ENCODE peak calls at places on chromosomes 6 and 20, in eight cellular contexts. E is Daoy; G is lower leg skin; M is lower lobe of right lung; W is activated CD4-positive, CD25-positive, alpha-beta regulatory T cell; S is cardiac fibroblast; A is EH; D is stimulated activated CD8-positive, alpha-beta memory T cell treated with anti-CD3 and anti-CD28 coated beads, Interleukin-15, amount 100 ng/mL, for 24 hours. I is an unnamed sample.

GRCh38 chr6:152232494-152233151 is 404.5 kb downstream of the SYNE1 start:
- DNase-seq in S (peak), A (peak), D (no peak), G (no peak), E (peak), W (no peak), M (no peak), I (no peak)

GRCh38 chr20:29326376-29327070 is 1930.9 kb upstream of the DEFB115 start:
- DNase-seq in S (no peak), G (no peak), E (no peak), D (no peak), A (no peak), W (no peak), M (no peak), I (no peak)

GRCh38 chr6:37838209-37838921 is 18.8 kb downstream of the ZFAND3 start:
- DNase-seq in S (peak), G (no peak), M (no peak), E (no peak), A (peak), D (no peak), W (no peak), I (no peak)

GRCh38 chr20:44092551-44093248 is 94.3 kb downstream of the JPH2 start:
- DNase-seq in S (peak), E (peak), M (no peak), D (no peak), G (peak), W (no peak), A (peak), I (no peak)

GRCh38 chr6:37636801-37637561 is 60.7 kb downstream of the MDGA1 start:
- DNase-seq in M (no peak), G (no peak), W (no peak), E (no peak), S (no peak), D (no peak), A (no peak), I (no peak)

GRCh38 chr6:162273986-162274385 is 453.6 kb downstream of the PRKN start:
- DNase-seq in S (no peak), M (no peak), E (no peak), W (no peak), A (no peak), D (no peak), G (no peak), I (no peak)

GRCh38 chr20:62977613-62978558 is 25.4 kb downstream of the SLC17A9 start:
- DNase-seq in D (peak), S (no peak), E (peak), G (no peak), W (peak), A (no peak), M (no peak), I (no peak)

GRCh38 chr6:131250121-131250520 is 114.9 kb downstream of the AKAP7 start:
- DNase-seq in A (peak), M (peak), G (peak), D (no peak), E (no peak), S (peak), W (no peak), I (no peak)

GRCh38 chr6:84688187-84688878 is 76.1 kb downstream of the TBX18 start:
- DNase-seq in W (no peak), E (no peak), D (no peak), G (no peak), M (no peak), S (no peak), A (peak), I (no peak)

GRCh38 chr20:43994486-43995100 is 79.9 kb downstream of the TOX2 start:
- DNase-seq in D (no peak), A (peak), M (no peak), G (peak), S (peak), W (no peak), E (peak), I (no peak)

GRCh38 chr6:124947821-124948451 is 14.3 kb upstream of the RNF217 start:
- DNase-seq in A (peak), M (no peak), G (no peak), D (no peak), E (no peak), W (no peak), S (peak), I (no peak)

I was measured in breast epithelium.